ENCODE peak calls at places on chromosomes 4 and X, in five cellular contexts. M is retina; Q is astrocyte of the hippocampus; R is immature natural killer cell; J is stimulated activated CD4-positive, alpha-beta T cell treated with anti-CD3 and anti-CD28 coated beads, TNF-alpha, amount 100 ng/mL, for 1 hour. S is an unnamed sample.

GRCh38 chrX:10169180-10169579 is 12.4 kb downstream of the CLCN4 start:
- DNase-seq in M (no peak), R (no peak), Q (no peak), J (no peak), S (no peak)

GRCh38 chrX:126770179-126770578 is 49.4 kb upstream of the PRR32 start:
- DNase-seq in M (peak; percentile 3), J (no peak), Q (peak; percentile 1), R (no peak), S (no peak)

GRCh38 chr4:67721770-67722597 is 21.0 kb upstream of the UBA6 start:
- DNase-seq in J (no peak), R (no peak), Q (peak; percentile 55), M (no peak), S (no peak)

GRCh38 chrX:118216488-118216887 is 99.9 kb upstream of the KLHL13 start:
- DNase-seq in Q (no peak), M (no peak), J (no peak), R (no peak), S (no peak)

GRCh38 chrX:10199212-10199611 is 42.4 kb downstream of the CLCN4 start:
- DNase-seq in J (no peak), M (no peak), Q (no peak), R (peak; percentile 23), S (no peak)

GRCh38 chrX:129932792-129933321 is 26.9 kb downstream of the UTP14A start:
- DNase-seq in Q (no peak), R (no peak), J (no peak), M (peak; percentile 60), S (no peak)

GRCh38 chrX:134244043-134244442 is 7.1 kb downstream of the CCDC160 start:
- DNase-seq in Q (peak; percentile 8), R (no peak), M (no peak), J (no peak), S (no peak)

GRCh38 chr4:6460876-6461275 is 11.5 kb downstream of the PPP2R2C start:
- DNase-seq in M (no peak), Q (no peak), R (no peak), J (no peak), S (no peak)

GRCh38 chr4:109406337-109406931 is 27.2 kb upstream of the SEC24B start:
- DNase-seq in J (no peak), M (peak; percentile 33), Q (peak; percentile 83), R (peak; percentile 17), S (peak; percentile 42)

GRCh38 chr4:25621027-25621930 is 34.4 kb upstream of the SLC34A2 start:
- DNase-seq in Q (peak; percentile 86), J (no peak), R (no peak), M (peak; percentile 73), S (no peak)

GRCh38 chr4:15003891-15004700 is 1.8 kb downstream of the CPEB2 start:
- DNase-seq in R (peak; percentile 57), Q (peak; percentile 64), M (peak; percentile 70), J (peak; percentile 35), S (peak; percentile 59)

GRCh38 chr4:154982187-154983047 is 201.3 kb downstream of the RBM46 start:
- DNase-seq in J (no peak), Q (peak; percentile 82), R (no peak), M (peak; percentile 59), S (peak; percentile 6)

GRCh38 chrX:50903387-50904027 is 7.0 kb upstream of the BMP15 start:
- DNase-seq in Q (peak; percentile 65), J (no peak), R (no peak), M (peak; percentile 25), S (no peak)

GRCh38 chr4:189092596-189092995 is 848.1 kb upstream of the FRG1 start:
- DNase-seq in R (no peak), M (no peak), J (no peak), Q (peak; percentile 4), S (no peak)

GRCh38 chrX:106999002-106999975 is 723 bp downstream of the MORC4 start:
- DNase-seq in R (peak; percentile 12), M (peak; percentile 59), J (peak; percentile 7), Q (peak; percentile 72), S (peak; percentile 55)

GRCh38 chr4:82890602-82890912 is 396 bp downstream of the SEC31A start:
- DNase-seq in J (no peak), M (no peak), R (no peak), Q (no peak), S (no peak)

GRCh38 chr4:41409095-41409494 is 128.9 kb upstream of the LIMCH1 start:
- DNase-seq in Q (no peak), J (no peak), M (no peak), R (no peak), S (no peak)

GRCh38 chr4:66073961-66074360 is 403.7 kb upstream of the EPHA5 start:
- DNase-seq in J (no peak), R (no peak), Q (no peak), M (no peak), S (no peak)

GRCh38 chr4:120263623-120264022 is 197.0 kb upstream of the MAD2L1 start:
- DNase-seq in M (no peak), Q (no peak), R (no peak), J (no peak), S (no peak)

GRCh38 chrX:130637591-130637990 is 235.8 kb downstream of the RBMX2 start:
- DNase-seq in Q (no peak), R (no peak), M (no peak), J (no peak), S (no peak)

GRCh38 chrX:119757979-119758681 is at the start of gene SOWAHD:
- DNase-seq in J (no peak), M (peak; percentile 58), Q (peak; percentile 33), R (no peak), S (peak; percentile 22)

GRCh38 chrX:41518127-41518840 is 71.1 kb downstream of the NYX start:
- DNase-seq in M (no peak), R (peak; percentile 34), Q (no peak), J (peak; percentile 5), S (no peak)

GRCh38 chr4:85166318-85166717 is 199.8 kb upstream of the WDFY3 start:
- DNase-seq in J (no peak), Q (no peak), M (no peak), R (no peak), S (no peak)

GRCh38 chr4:533318-534100 is 34.5 kb downstream of the PIGG start:
- DNase-seq in J (no peak), R (no peak), M (no peak), Q (no peak), S (no peak)

GRCh38 chr4:80374180-80374579 is 38.6 kb downstream of the CFAP299 start:
- DNase-seq in M (no peak), R (no peak), J (no peak), Q (no peak), S (no peak)

GRCh38 chr4:47623916-47624554 is 139.0 kb downstream of the ATP10D start:
- DNase-seq in J (no peak), M (no peak), Q (peak; percentile 57), R (no peak), S (no peak)

GRCh38 chr4:134885436-134885835 is 683.8 kb upstream of the PABPC4L start:
- DNase-seq in R (no peak), Q (no peak), M (no peak), J (no peak), S (no peak)

GRCh38 chrX:70038515-70038914 is 11.2 kb downstream of the AWAT2 start:
- DNase-seq in J (no peak), M (no peak), Q (no peak), R (no peak), S (no peak)

GRCh38 chr4:139986621-139987510 is 167.1 kb downstream of the MAML3 start:
- DNase-seq in J (no peak), R (no peak), M (peak; percentile 39), Q (no peak), S (no peak)

GRCh38 chr4:99186029-99186428 is 33.0 kb downstream of the ADH6 start:
- DNase-seq in M (no peak), Q (no peak), J (no peak), R (no peak), S (no peak)

GRCh38 chr4:15873117-15873516 is 65.4 kb downstream of the FGFBP1 start:
- DNase-seq in M (no peak), Q (no peak), J (no peak), R (no peak), S (no peak)

GRCh38 chrX:12988797-12989196 is 13.9 kb downstream of the TMSB4X start:
- DNase-seq in J (no peak), R (no peak), M (no peak), Q (peak; percentile 72), S (no peak)

S was measured in CD4-positive, alpha-beta memory T cell.